ENCODE peak calls at places on chromosome 20, in eight cellular contexts. L is hepatocyte; B is PC-9; R is psoas muscle; X is H9; Q is HCT116; T is mammary epithelial cell; S is CD4-positive, alpha-beta T cell. P is an unnamed sample.

GRCh38 chr20:12331236-12331635 is 413.5 kb downstream of the BTBD3 start:
- DNase-seq in T (no peak), R (no peak), Q (no peak), L (no peak), B (no peak), S (no peak), X (no peak), P (no peak)

GRCh38 chr20:23928788-23929187 is 49.2 kb upstream of the CST5 start:
- DNase-seq in T (no peak), L (no peak), R (no peak), X (no peak), B (no peak), Q (no peak), S (peak; percentile 31), P (no peak)

GRCh38 chr20:47800619-47801018 is 15.3 kb upstream of the SULF2 start:
- DNase-seq in L (peak; percentile 29), X (no peak), R (no peak), B (peak; percentile 72), Q (no peak), T (no peak), S (no peak), P (no peak)

GRCh38 chr20:11112837-11113236 is 439.0 kb upstream of the JAG1 start:
- DNase-seq in R (no peak), Q (no peak), B (no peak), T (peak; percentile 59), S (no peak), L (no peak), X (no peak), P (no peak)

GRCh38 chr20:38657390-38657789 is 55.8 kb downstream of the ARHGAP40 start:
- DNase-seq in T (no peak), X (no peak), S (no peak), B (no peak), L (no peak), Q (no peak), R (no peak), P (no peak)

GRCh38 chr20:18613553-18613952 is 25.7 kb downstream of the DTD1 start:
- DNase-seq in S (no peak), T (peak; percentile 86), R (no peak), X (no peak), B (no peak), L (no peak), Q (no peak), P (no peak)

GRCh38 chr20:40692240-40693011 is 3.4 kb upstream of the MAFB start:
- DNase-seq in S (no peak), Q (no peak), T (no peak), X (peak; percentile 38), L (no peak), B (no peak), R (no peak), P (peak; percentile 70)

GRCh38 chr20:50423758-50424157 is 86.4 kb upstream of the PTPN1 start:
- DNase-seq in L (no peak), T (no peak), B (no peak), R (peak; percentile 43), S (no peak), X (no peak), Q (no peak), P (no peak)

GRCh38 chr20:43755390-43755789 is 28.6 kb upstream of the GTSF1L start:
- DNase-seq in X (no peak), T (no peak), S (no peak), R (no peak), L (no peak), Q (no peak), B (no peak), P (no peak)

GRCh38 chr20:10654630-10655029 is 19.2 kb downstream of the JAG1 start:
- DNase-seq in L (peak; percentile 26), B (no peak), T (peak; percentile 94), S (no peak), X (peak; percentile 59), Q (no peak), R (no peak), P (peak; percentile 84)

GRCh38 chr20:45892828-45893500 is 1.8 kb downstream of the CTSA start:
- DNase-seq in B (no peak), L (peak; percentile 77), R (no peak), T (no peak), X (no peak), Q (no peak), S (peak; percentile 17), P (no peak)

DNA sequence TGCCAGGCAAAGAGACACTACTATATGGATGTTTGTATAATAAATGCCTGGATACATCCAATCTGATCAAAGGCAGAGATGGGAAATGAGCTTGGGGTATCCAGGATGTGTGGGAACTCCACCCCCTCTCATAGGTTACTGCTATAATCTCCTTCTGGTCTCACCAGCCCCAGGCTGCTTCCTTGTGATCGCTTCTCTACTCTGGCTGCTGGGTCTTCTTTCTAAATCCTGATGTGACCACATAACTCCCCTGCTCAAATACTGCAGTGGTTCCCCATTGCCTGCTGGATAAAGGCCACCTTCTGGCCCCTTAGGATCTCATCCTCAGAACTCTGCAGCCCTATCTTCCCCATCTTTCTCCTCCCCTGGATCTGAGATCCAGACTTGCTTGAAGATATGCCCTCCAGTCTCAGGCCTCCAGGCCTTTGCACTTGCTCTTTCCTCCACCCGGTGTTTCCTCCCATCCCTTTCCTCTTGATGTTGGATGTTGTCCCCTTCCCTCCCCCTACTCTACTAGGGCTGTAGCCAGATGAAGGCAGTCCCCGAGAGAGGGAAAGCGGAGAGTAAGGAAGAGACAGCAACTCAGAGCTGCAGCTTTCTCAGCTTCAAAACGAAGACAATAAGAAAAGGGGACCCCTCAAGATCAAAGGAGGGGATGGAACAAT is 828 bp upstream of the XKR7 start:
- DNase-seq in L (no peak), X (no peak), Q (no peak), R (no peak), T (no peak), B (no peak), S (no peak), P (no peak)
- H3K27me3 ChIP-seq in L (peaks cover 81% of the 10 kb centered on the region), X (peaks cover 2% of the 10 kb centered on the region), Q (peaks cover 83% of the 10 kb centered on the region), R (peaks cover 61% of the 10 kb centered on the region), T (peaks cover 17% of the 10 kb centered on the region), B (peaks cover 59% of the 10 kb centered on the region), S (peaks cover 55% of the 10 kb centered on the region), P (peaks cover 57% of the 10 kb centered on the region)

GRCh38 chr20:2797136-2797983 is 3.1 kb downstream of the CPXM1 start:
- DNase-seq in B (no peak), S (no peak), X (no peak), R (no peak), T (no peak), Q (no peak), L (no peak), P (no peak)

GRCh38 chr20:2798814-2799213 is 1.6 kb downstream of the CPXM1 start:
- DNase-seq in X (peak; percentile 73), T (no peak), R (no peak), L (no peak), B (no peak), S (no peak), Q (no peak), P (peak; percentile 83)

GRCh38 chr20:2799271-2799670 is 1.2 kb downstream of the CPXM1 start:
- DNase-seq in S (no peak), T (no peak), Q (no peak), X (peak; percentile 37), L (no peak), R (no peak), B (no peak), P (peak; percentile 67)

GRCh38 chr20:2799688-2800589 is 488 bp downstream of the CPXM1 start:
- DNase-seq in B (no peak), S (no peak), R (no peak), X (peak; percentile 49), Q (no peak), T (no peak), L (peak; percentile 28), P (peak; percentile 82)

DNA sequence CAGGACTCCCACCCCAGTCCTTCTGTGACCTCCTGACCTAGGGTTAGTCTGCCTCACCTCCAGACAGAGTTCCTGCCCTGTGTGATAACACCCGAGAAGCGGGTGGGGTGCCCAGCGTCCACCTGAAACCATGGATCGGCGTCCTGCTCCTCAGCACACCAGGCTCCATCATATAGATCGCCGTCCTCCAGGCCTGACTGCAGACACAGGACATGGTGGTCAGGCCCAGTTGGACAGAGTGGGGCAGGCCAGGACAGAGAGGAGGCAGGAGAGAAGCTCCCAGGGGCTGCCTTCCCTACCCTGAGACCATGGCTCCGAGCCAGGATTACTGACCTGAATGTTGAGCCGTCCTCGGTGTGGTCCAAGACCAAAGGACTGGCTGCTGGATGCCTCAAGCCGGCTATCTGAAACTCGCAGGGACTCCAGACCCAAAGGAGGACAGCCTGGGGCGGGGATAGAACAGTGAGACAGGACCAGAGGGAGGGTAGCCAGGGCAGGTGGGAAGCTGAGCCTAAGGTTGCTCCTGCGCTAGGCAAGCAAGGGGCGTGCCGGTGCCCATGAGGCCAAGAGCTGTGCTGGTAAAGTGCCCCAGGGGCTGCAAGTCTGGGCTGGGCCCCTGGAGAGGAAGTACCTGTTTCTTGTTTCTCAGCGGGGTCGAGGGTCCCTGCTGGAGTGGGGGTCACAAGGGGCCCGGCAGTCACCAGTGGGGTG is 2.2 kb downstream of the CPXM1 start:
- DNase-seq in Q (no peak), X (no peak), R (no peak), S (no peak), L (no peak), B (no peak), T (no peak), P (no peak)
- H3K27me3 ChIP-seq in Q (peaks cover 8% of the 10 kb centered on the region), X (peaks cover 12% of the 10 kb centered on the region), R (peaks cover 80% of the 10 kb centered on the region), S (peaks cover 45% of the 10 kb centered on the region), L (peaks cover 36% of the 10 kb centered on the region), B (peaks cover 28% of the 10 kb centered on the region), T (peaks cover 20% of the 10 kb centered on the region), P (peaks cover 23% of the 10 kb centered on the region)

GRCh38 chr20:1806456-1806855 is 88.8 kb upstream of the SIRPA start:
- DNase-seq in B (no peak), T (no peak), X (no peak), S (no peak), L (no peak), R (no peak), Q (no peak), P (peak; percentile 59)

GRCh38 chr20:1804129-1804503 is 91.1 kb upstream of the SIRPA start:
- DNase-seq in X (no peak), L (no peak), S (no peak), Q (no peak), R (no peak), B (no peak), T (no peak), P (no peak)

GRCh38 chr20:1805816-1806215 is 89.4 kb upstream of the SIRPA start:
- DNase-seq in S (no peak), X (no peak), L (no peak), R (no peak), B (no peak), Q (no peak), T (peak; percentile 46), P (peak; percentile 12)

GRCh38 chr20:1804554-1804956 is 90.7 kb upstream of the SIRPA start:
- DNase-seq in X (no peak), B (no peak), R (no peak), S (no peak), Q (no peak), T (no peak), L (no peak), P (peak; percentile 44)

DNA sequence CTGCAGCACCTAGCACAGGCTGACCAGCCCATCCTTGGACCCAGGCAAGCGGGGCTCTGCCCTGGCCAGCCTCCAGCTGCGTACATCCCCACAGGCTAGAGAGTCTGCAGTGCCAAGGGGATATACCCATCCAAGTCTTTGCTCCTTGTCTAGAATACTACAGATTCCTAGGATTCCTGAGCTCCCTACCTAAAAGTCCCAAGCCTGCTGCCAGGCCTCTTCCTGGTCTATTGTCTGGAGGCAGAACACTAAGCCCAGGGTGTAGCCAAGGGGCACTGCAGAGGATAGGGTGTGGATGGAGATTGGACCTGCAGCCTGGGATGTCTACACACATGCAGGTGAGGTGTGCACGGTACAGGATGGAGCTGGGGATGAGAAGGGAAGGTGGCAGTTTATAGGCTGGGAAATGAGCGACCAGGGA is 90.0 kb upstream of the SIRPA start:
- DNase-seq in B (peak; percentile 40), T (no peak), X (no peak), R (no peak), L (no peak), S (no peak), Q (no peak), P (peak; percentile 58)
- H3K27me3 ChIP-seq in B (no peaks in the 10 kb centered on the region), T (no peaks in the 10 kb centered on the region), X (peaks cover 8% of the 10 kb centered on the region), R (peaks cover 4% of the 10 kb centered on the region), L (peaks cover 17% of the 10 kb centered on the region), S (peaks cover 54% of the 10 kb centered on the region), Q (no peaks in the 10 kb centered on the region), P (peaks cover 20% of the 10 kb centered on the region)

GRCh38 chr20:36366623-36367369 is 60.7 kb downstream of the DLGAP4 start:
- DNase-seq in L (no peak), R (no peak), B (no peak), T (no peak), Q (no peak), S (no peak), X (no peak), P (no peak)
- H3K27me3 ChIP-seq in L (no peaks in the 10 kb centered on the region), R (peaks cover 24% of the 10 kb centered on the region), B (peaks cover 36% of the 10 kb centered on the region), T (peaks cover 2% of the 10 kb centered on the region), Q (peaks cover 4% of the 10 kb centered on the region), S (peaks cover 14% of the 10 kb centered on the region), X (no peaks in the 10 kb centered on the region), P (no peaks in the 10 kb centered on the region)